ENCODE peak calls at places on chromosomes 1 and 21, in five cellular contexts. I, Y, O, U and E are unnamed samples.

GRCh38 chr1:3717041-3717714 is 35.1 kb upstream of the CCDC27 start:
- DNase-seq in I (peak), Y (no peak), O (no peak), U (no peak), E (no peak)

GRCh38 chr1:187948170-187948794 is 1119.5 kb downstream of the PLA2G4A start:
- DNase-seq in I (no peak), Y (no peak), O (no peak), U (no peak), E (no peak)

GRCh38 chr1:85629532-85629920 is 49.0 kb downstream of the CCN1 start:
- DNase-seq in I (no peak), Y (no peak), O (no peak), U (no peak), E (no peak)

GRCh38 chr1:184215274-184215925 is 163.9 kb downstream of the TSEN15 start:
- DNase-seq in I (no peak), Y (no peak), O (no peak), U (no peak), E (no peak)

GRCh38 chr1:201890223-201890622 is 1.5 kb downstream of the SHISA4 start:
- DNase-seq in I (no peak), Y (no peak), O (no peak), U (no peak), E (no peak)

GRCh38 chr1:99993468-99993845 is 23.7 kb downstream of the SLC35A3 start:
- DNase-seq in I (no peak), Y (no peak), O (no peak), U (no peak), E (no peak)

GRCh38 chr1:23169727-23170335 is 1.2 kb upstream of the LUZP1 start:
- DNase-seq in I (no peak), Y (peak), O (peak), U (peak), E (peak)

GRCh38 chr21:45846373-45847160 is 135.0 kb upstream of the COL6A1 start:
- DNase-seq in I (no peak), Y (no peak), O (no peak), U (no peak), E (peak)

GRCh38 chr1:39538531-39539251 is 37.9 kb downstream of the PABPC4 start:
- DNase-seq in I (no peak), Y (no peak), O (no peak), U (no peak), E (no peak)

GRCh38 chr1:210332233-210332632 is 3.5 kb downstream of the HHAT start:
- DNase-seq in I (no peak), Y (no peak), O (no peak), U (no peak), E (no peak)